ENCODE peak calls at places on chromosomes 11 and 22, in eight cellular contexts. C, B, H, N, X, E, K and T are unnamed samples.

GRCh38 chr11:123719452-123719851 is 22.0 kb downstream of the ZNF202 start:
- DNase-seq in E (peak), K (no peak), N (no peak), B (no peak), C (no peak), H (no peak), X (no peak), T (no peak)

GRCh38 chr22:30425616-30426394 is at the start of gene MTFP1:
- DNase-seq in N (no peak), B (peak), E (peak), H (peak), X (peak), K (peak), C (no peak), T (peak)

GRCh38 chr11:44609028-44609782 is 43.7 kb downstream of the CD82 start:
- DNase-seq in X (peak), B (no peak), E (no peak), H (peak), C (no peak), N (no peak), K (no peak), T (peak)

GRCh38 chr11:95138448-95138847 is 48.8 kb downstream of the ENDOD1 start:
- DNase-seq in E (peak), H (no peak), X (no peak), N (no peak), B (no peak), C (no peak), K (no peak), T (no peak)

GRCh38 chr11:111841370-111842053 is 29.9 kb downstream of the ALG9 start:
- DNase-seq in K (peak), E (peak), H (peak), C (peak), X (peak), B (peak), N (peak), T (peak)

GRCh38 chr11:75269896-75270295 is 29.3 kb downstream of the TPBGL start:
- DNase-seq in E (no peak), N (no peak), X (no peak), K (no peak), H (no peak), B (no peak), C (no peak), T (no peak)

GRCh38 chr11:128493570-128493965 is 93.8 kb downstream of the ETS1 start:
- DNase-seq in K (no peak), C (no peak), B (no peak), N (no peak), H (no peak), E (no peak), X (no peak), T (no peak)

GRCh38 chr11:64285885-64286800 is 495 bp downstream of the GPR137 start:
- DNase-seq in H (no peak), E (no peak), X (peak), N (no peak), K (peak), C (no peak), B (no peak), T (no peak)

GRCh38 chr22:46116491-46116958 is 33.8 kb upstream of the PPARA start:
- DNase-seq in E (peak), X (no peak), N (peak), C (peak), H (peak), K (peak), B (peak), T (peak)

GRCh38 chr11:86062719-86063118 is 6.2 kb downstream of the PICALM start:
- DNase-seq in X (no peak), K (no peak), H (no peak), C (no peak), B (no peak), E (no peak), N (no peak), T (no peak)

GRCh38 chr11:35016939-35017338 is 100.5 kb downstream of the PDHX start:
- DNase-seq in H (no peak), N (no peak), B (no peak), C (no peak), X (no peak), E (no peak), K (no peak), T (no peak)

GRCh38 chr11:57377098-57377497 is 3.9 kb downstream of the PRG3 start:
- DNase-seq in C (no peak), N (no peak), E (no peak), B (no peak), X (no peak), K (peak), H (no peak), T (no peak)

GRCh38 chr11:73883856-73884255 is 7.1 kb downstream of the PAAF1 start:
- DNase-seq in H (no peak), X (no peak), K (no peak), N (no peak), B (no peak), C (no peak), E (no peak), T (no peak)

GRCh38 chr11:47786373-47786772 is 19.2 kb upstream of the FNBP4 start:
- DNase-seq in B (no peak), E (no peak), C (no peak), K (peak), H (no peak), X (peak), N (peak), T (no peak)

GRCh38 chr11:1650918-1651262 is 21.3 kb downstream of the KRTAP5-5 start:
- DNase-seq in N (no peak), X (no peak), B (no peak), H (no peak), C (no peak), E (no peak), K (no peak), T (no peak)

GRCh38 chr22:37496651-37497599 is 10.7 kb upstream of the MFNG start:
- DNase-seq in K (peak), H (no peak), C (peak), N (no peak), X (no peak), E (peak), B (no peak), T (no peak)

GRCh38 chr22:38799265-38800002 is 5.5 kb upstream of the DNAL4 start:
- DNase-seq in H (no peak), E (peak), N (no peak), B (no peak), X (no peak), K (no peak), C (peak), T (no peak)

GRCh38 chr11:62804310-62805043 is 763 bp downstream of the NXF1 start:
- DNase-seq in H (no peak), K (no peak), C (peak), X (no peak), B (peak), N (no peak), E (peak), T (no peak)

GRCh38 chr11:11624206-11624605 is 2.4 kb upstream of the GALNT18 start:
- DNase-seq in B (no peak), E (no peak), N (no peak), K (no peak), H (no peak), C (no peak), X (no peak), T (no peak)

GRCh38 chr11:2391663-2391975 is 8.9 kb upstream of the TSSC4 start:
- DNase-seq in C (no peak), K (no peak), H (no peak), N (no peak), X (no peak), E (no peak), B (no peak), T (no peak)

GRCh38 chr11:41983458-41983857 is 524.0 kb upstream of the LRRC4C start:
- DNase-seq in C (peak), X (no peak), K (no peak), H (no peak), N (no peak), E (no peak), B (no peak), T (no peak)

GRCh38 chr11:41431784-41432183 is 27.7 kb downstream of the LRRC4C start:
- DNase-seq in E (no peak), K (peak), N (no peak), B (no peak), C (no peak), H (no peak), X (no peak), T (no peak)

GRCh38 chr22:35539910-35540599 is 576 bp upstream of the RASD2 start:
- DNase-seq in E (no peak), B (peak), X (no peak), K (peak), N (peak), H (peak), C (no peak), T (peak)

GRCh38 chr11:106480581-106481185 is 403.2 kb downstream of the AASDHPPT start:
- DNase-seq in X (no peak), C (no peak), H (no peak), E (no peak), N (no peak), K (no peak), B (no peak), T (no peak)

GRCh38 chr11:16000065-16000464 is 356.3 kb downstream of the SOX6 start:
- DNase-seq in K (no peak), B (no peak), E (peak), C (peak), N (no peak), H (no peak), X (no peak), T (no peak)

GRCh38 chr22:36727110-36727509 is 23.6 kb upstream of the CACNG2 start:
- DNase-seq in X (no peak), K (no peak), B (no peak), E (no peak), C (no peak), H (no peak), N (no peak), T (no peak)

GRCh38 chr11:76408171-76408965 is 27.2 kb downstream of the GVQW3 start:
- DNase-seq in H (no peak), E (no peak), N (no peak), K (peak), X (peak), C (no peak), B (no peak), T (no peak)

GRCh38 chr11:126886636-126887035 is 113.9 kb downstream of the KIRREL3 start:
- DNase-seq in H (no peak), E (no peak), K (no peak), C (no peak), N (no peak), B (no peak), X (no peak), T (no peak)

GRCh38 chr11:57640068-57640800 is 9.5 kb downstream of the YPEL4 start:
- DNase-seq in K (no peak), B (no peak), E (no peak), H (no peak), N (no peak), C (no peak), X (no peak), T (no peak)

GRCh38 chr11:110859998-110860397 is 147.8 kb upstream of the ARHGAP20 start:
- DNase-seq in C (no peak), X (no peak), H (no peak), E (no peak), B (no peak), N (no peak), K (no peak), T (no peak)

GRCh38 chr22:45376703-45377102 is 36.7 kb downstream of the SMC1B start:
- DNase-seq in K (no peak), H (no peak), X (no peak), E (no peak), C (no peak), B (no peak), N (no peak), T (no peak)

GRCh38 chr11:124724854-124725718 is 14.7 kb upstream of the NRGN start:
- DNase-seq in E (no peak), H (no peak), K (no peak), X (peak), C (no peak), B (no peak), N (no peak), T (no peak)

GRCh38 chr11:72720806-72721205 is 31.4 kb downstream of the ARAP1 start:
- DNase-seq in H (no peak), C (no peak), N (no peak), K (no peak), B (no peak), E (no peak), X (no peak), T (no peak)